ENCODE peak calls at places on chromosomes 6 and 20, in eight cellular contexts. U, N, V, T, H, C, L and R are unnamed samples.

GRCh38 chr20:63733579-63734081 is 2.8 kb upstream of the LIME1 start:
- DNase-seq in U (no peak), N (no peak), V (no peak), T (no peak), H (peak; percentile 62), C (no peak), L (no peak), R (no peak)

GRCh38 chr20:53032021-53033001 is 60.2 kb downstream of the TSHZ2 start:
- DNase-seq in U (no peak), N (no peak), V (no peak), T (no peak), H (no peak), C (no peak), L (no peak), R (no peak)

GRCh38 chr6:156111913-156112312 is 656.3 kb upstream of the NOX3 start:
- DNase-seq in U (no peak), N (no peak), V (no peak), T (no peak), H (no peak), C (no peak), L (peak; percentile 31), R (no peak)

GRCh38 chr6:111591370-111591900 is 14.2 kb downstream of the TRAF3IP2 start:
- DNase-seq in U (no peak), N (no peak), V (peak; percentile 98), T (no peak), H (no peak), C (no peak), L (no peak), R (peak; percentile 76)

GRCh38 chr6:67433124-67433523 is 1202.0 kb upstream of the ADGRB3 start:
- DNase-seq in U (no peak), N (no peak), V (no peak), T (no peak), H (no peak), C (no peak), L (no peak), R (no peak)

GRCh38 chr20:31835977-31836852 is 9.2 kb downstream of the FOXS1 start:
- DNase-seq in U (no peak), N (peak; percentile 9), V (no peak), T (no peak), H (peak; percentile 88), C (no peak), L (no peak), R (peak; percentile 50)

GRCh38 chr6:134908906-134909516 is 40.9 kb downstream of the ALDH8A1 start:
- DNase-seq in U (no peak), N (peak; percentile 38), V (peak; percentile 100), T (no peak), H (no peak), C (no peak), L (peak; percentile 42), R (peak; percentile 46)

GRCh38 chr6:144064402-144064830 is 31.0 kb downstream of the SF3B5 start:
- DNase-seq in U (peak; percentile 81), N (no peak), V (no peak), T (no peak), H (peak; percentile 81), C (peak; percentile 29), L (no peak), R (no peak)

GRCh38 chr6:27250955-27251671 is 3.6 kb downstream of the PRSS16 start:
- DNase-seq in U (peak; percentile 82), N (no peak), V (no peak), T (peak; percentile 95), H (no peak), C (no peak), L (peak; percentile 32), R (peak; percentile 93)

GRCh38 chr6:2599817-2600216 is 150.9 kb downstream of the MYLK4 start:
- DNase-seq in U (no peak), N (no peak), V (no peak), T (no peak), H (no peak), C (no peak), L (no peak), R (no peak)

GRCh38 chr6:152380993-152381898 is 255.9 kb downstream of the SYNE1 start:
- DNase-seq in U (no peak), N (peak; percentile 51), V (peak; percentile 92), T (no peak), H (peak; percentile 82), C (no peak), L (no peak), R (peak; percentile 11)

GRCh38 chr6:20916081-20916480 is 381.8 kb downstream of the CDKAL1 start:
- DNase-seq in U (no peak), N (no peak), V (no peak), T (no peak), H (no peak), C (no peak), L (no peak), R (no peak)

GRCh38 chr6:44976677-44977405 is 351.3 kb upstream of the RUNX2 start:
- DNase-seq in U (no peak), N (no peak), V (no peak), T (no peak), H (no peak), C (no peak), L (no peak), R (no peak)

GRCh38 chr20:44837949-44838348 is 27.6 kb upstream of the RIMS4 start:
- DNase-seq in U (no peak), N (no peak), V (no peak), T (no peak), H (no peak), C (no peak), L (no peak), R (no peak)

GRCh38 chr20:15278041-15278440 is 940.6 kb upstream of the FLRT3 start:
- DNase-seq in U (no peak), N (no peak), V (no peak), T (no peak), H (no peak), C (no peak), L (no peak), R (no peak)

GRCh38 chr20:4217349-4217761 is 202.0 kb upstream of the RNF24 start:
- DNase-seq in U (no peak), N (no peak), V (no peak), T (no peak), H (no peak), C (no peak), L (no peak), R (no peak)

GRCh38 chr20:13283869-13284268 is 62.8 kb downstream of the ISM1 start:
- DNase-seq in U (no peak), N (no peak), V (no peak), T (no peak), H (no peak), C (no peak), L (no peak), R (no peak)

GRCh38 chr6:33787954-33788693 is 806 bp downstream of the LEMD2 start:
- DNase-seq in U (peak; percentile 77), N (no peak), V (peak; percentile 38), T (peak; percentile 51), H (peak; percentile 91), C (peak; percentile 11), L (no peak), R (peak; percentile 30)

GRCh38 chr6:43806041-43806757 is 36.2 kb downstream of the VEGFA start:
- DNase-seq in U (no peak), N (no peak), V (no peak), T (no peak), H (no peak), C (no peak), L (no peak), R (no peak)

GRCh38 chr6:63864934-63865333 is 229.3 kb downstream of the PHF3 start:
- DNase-seq in U (no peak), N (no peak), V (no peak), T (no peak), H (no peak), C (no peak), L (no peak), R (no peak)

GRCh38 chr6:25133479-25133878 is 145.7 kb upstream of the CARMIL1 start:
- DNase-seq in U (no peak), N (no peak), V (no peak), T (no peak), H (no peak), C (no peak), L (no peak), R (no peak)

GRCh38 chr20:47241345-47241781 is 115.1 kb downstream of the ZMYND8 start:
- DNase-seq in U (no peak), N (no peak), V (no peak), T (no peak), H (no peak), C (no peak), L (no peak), R (no peak)

GRCh38 chr20:41218466-41218865 is 81.1 kb downstream of the PLCG1 start:
- DNase-seq in U (no peak), N (no peak), V (no peak), T (no peak), H (no peak), C (no peak), L (no peak), R (no peak)

GRCh38 chr6:8054276-8054675 is 9.9 kb downstream of the BLOC1S5 start:
- DNase-seq in U (no peak), N (no peak), V (no peak), T (no peak), H (no peak), C (no peak), L (no peak), R (no peak)

GRCh38 chr6:25220853-25221252 is 58.3 kb upstream of the CARMIL1 start:
- DNase-seq in U (no peak), N (no peak), V (no peak), T (no peak), H (no peak), C (no peak), L (no peak), R (no peak)

GRCh38 chr6:125188037-125188436 is 34.5 kb downstream of the TPD52L1 start:
- DNase-seq in U (no peak), N (no peak), V (no peak), T (no peak), H (no peak), C (no peak), L (no peak), R (no peak)

GRCh38 chr6:150686566-150686965 is 86.9 kb downstream of the PLEKHG1 start:
- DNase-seq in U (no peak), N (no peak), V (no peak), T (no peak), H (no peak), C (no peak), L (no peak), R (no peak)

GRCh38 chr20:20549267-20549612 is 163.2 kb downstream of the RALGAPA2 start:
- DNase-seq in U (no peak), N (no peak), V (no peak), T (peak; percentile 77), H (no peak), C (no peak), L (peak; percentile 97), R (peak; percentile 75)

GRCh38 chr6:86581833-86582232 is 355.5 kb upstream of the HTR1E start:
- DNase-seq in U (no peak), N (no peak), V (no peak), T (no peak), H (no peak), C (no peak), L (no peak), R (no peak)

GRCh38 chr6:42128460-42129359 is 13.7 kb downstream of the C6orf132 start:
- DNase-seq in U (no peak), N (no peak), V (no peak), T (no peak), H (no peak), C (no peak), L (no peak), R (no peak)

GRCh38 chr6:30614843-30615218 is 2.2 kb downstream of the PPP1R10 start:
- DNase-seq in U (peak; percentile 76), N (peak; percentile 99), V (peak; percentile 87), T (peak; percentile 97), H (peak; percentile 90), C (peak; percentile 63), L (peak; percentile 98), R (peak; percentile 92)

GRCh38 chr6:144662812-144663211 is 377.7 kb downstream of the UTRN start:
- DNase-seq in U (no peak), N (no peak), V (no peak), T (peak; percentile 49), H (no peak), C (no peak), L (no peak), R (no peak)

GRCh38 chr6:160730911-160731310 is 28.9 kb downstream of the PLG start:
- DNase-seq in U (no peak), N (no peak), V (no peak), T (no peak), H (no peak), C (no peak), L (no peak), R (peak; percentile 3)

GRCh38 chr6:108175592-108176279 is 9.9 kb downstream of the NR2E1 start:
- DNase-seq in U (no peak), N (no peak), V (no peak), T (no peak), H (peak; percentile 84), C (no peak), L (no peak), R (no peak)